ENCODE peak calls at places on chromosomes 6 and 20, in four cellular contexts. One of them, this sample, is unnamed.
A peak's percentile ranks its signal among the peaks of the same experiment; 100 is the strongest.

GRCh38 chr6:102950967-102951366 is 1557.5 kb downstream of the GRIK2 start:
- DNase-seq in HepG2: no peak
- DNase-seq in suprapubic skin: no peak
- DNase-seq in transverse colon: no peak
- DNase-seq in this sample: no peak

GRCh38 chr6:56827908-56828649 is 126.8 kb upstream of the BEND6 start:
- DNase-seq in transverse colon: no peak
- DNase-seq in HepG2: no peak
- DNase-seq in suprapubic skin: no peak
- DNase-seq in this sample: no peak

GRCh38 chr6:89932245-89932802 is 38.1 kb downstream of the GJA10 start:
- DNase-seq in transverse colon: no peak
- DNase-seq in HepG2: no peak
- DNase-seq in suprapubic skin: no peak
- DNase-seq in this sample: no peak

GRCh38 chr6:158518196-158519127 is 41.4 kb upstream of the TMEM181 start:
- DNase-seq in HepG2: peak; percentile 55
- DNase-seq in suprapubic skin: no peak
- DNase-seq in transverse colon: peak; percentile 50
- DNase-seq in this sample: peak; percentile 23

GRCh38 chr6:6515691-6516607 is 72.6 kb upstream of the LY86 start:
- DNase-seq in transverse colon: no peak
- DNase-seq in HepG2: no peak
- DNase-seq in suprapubic skin: no peak
- DNase-seq in this sample: no peak

GRCh38 chr20:1377984-1378742 is 14.7 kb downstream of the FKBP1A start:
- DNase-seq in transverse colon: no peak
- DNase-seq in suprapubic skin: no peak
- DNase-seq in HepG2: peak; percentile 48
- DNase-seq in this sample: no peak

GRCh38 chr6:12472601-12473038 is 182.5 kb downstream of the EDN1 start:
- DNase-seq in HepG2: peak; percentile 68
- DNase-seq in transverse colon: no peak
- DNase-seq in suprapubic skin: peak; percentile 84
- DNase-seq in this sample: peak; percentile 59

GRCh38 chr6:12312736-12313135 is 22.6 kb downstream of the EDN1 start:
- DNase-seq in transverse colon: no peak
- DNase-seq in HepG2: no peak
- DNase-seq in suprapubic skin: no peak
- DNase-seq in this sample: no peak

GRCh38 chr20:64104667-64105451 is 2.5 kb downstream of the NPBWR2 start:
- DNase-seq in HepG2: no peak
- DNase-seq in suprapubic skin: peak; percentile 40
- DNase-seq in transverse colon: peak; percentile 1
- DNase-seq in this sample: no peak

GRCh38 chr6:88650029-88650619 is 313.3 kb downstream of the RNGTT start:
- DNase-seq in transverse colon: no peak
- DNase-seq in HepG2: no peak
- DNase-seq in suprapubic skin: no peak
- DNase-seq in this sample: no peak

GRCh38 chr6:98833101-98834059 is 994 bp upstream of the POU3F2 start:
- DNase-seq in suprapubic skin: no peak
- DNase-seq in transverse colon: no peak
- DNase-seq in HepG2: no peak
- DNase-seq in this sample: no peak

GRCh38 chr6:53701333-53702073 is 35.9 kb upstream of the KLHL31 start:
- DNase-seq in HepG2: no peak
- DNase-seq in transverse colon: no peak
- DNase-seq in suprapubic skin: no peak
- DNase-seq in this sample: no peak

GRCh38 chr20:5825136-5825719 is 75.0 kb downstream of the SHLD1 start:
- DNase-seq in suprapubic skin: no peak
- DNase-seq in HepG2: no peak
- DNase-seq in transverse colon: no peak
- DNase-seq in this sample: no peak

GRCh38 chr20:43766395-43766794 is 39.6 kb upstream of the GTSF1L start:
- DNase-seq in HepG2: no peak
- DNase-seq in transverse colon: peak; percentile 30
- DNase-seq in suprapubic skin: no peak
- DNase-seq in this sample: no peak

GRCh38 chr20:51350941-51351631 is 191.4 kb downstream of the NFATC2 start:
- DNase-seq in HepG2: no peak
- DNase-seq in transverse colon: no peak
- DNase-seq in suprapubic skin: peak; percentile 11
- DNase-seq in this sample: no peak

GRCh38 chr6:36441307-36441894 is 1.3 kb downstream of the PXT1 start:
- DNase-seq in transverse colon: peak; percentile 95
- DNase-seq in suprapubic skin: peak; percentile 97
- DNase-seq in HepG2: peak; percentile 94
- DNase-seq in this sample: peak; percentile 95
- TF ChIP-seq EP300 in transverse colon: peak; percentile 70
- TF ChIP-seq EP300 in suprapubic skin: no peak
- TF ChIP-seq EP300 in HepG2: peak; percentile 35
- TF ChIP-seq EP300 in this sample: peak; percentile 98

GRCh38 chr6:44651604-44652003 is 264.1 kb downstream of the CDC5L start:
- DNase-seq in HepG2: no peak
- DNase-seq in transverse colon: no peak
- DNase-seq in suprapubic skin: no peak
- DNase-seq in this sample: no peak

GRCh38 chr6:44650495-44650894 is 263.0 kb downstream of the CDC5L start:
- DNase-seq in HepG2: no peak
- DNase-seq in suprapubic skin: no peak
- DNase-seq in transverse colon: no peak
- DNase-seq in this sample: no peak

GRCh38 chr6:44652551-44652950 is 265.0 kb downstream of the CDC5L start:
- DNase-seq in HepG2: no peak
- DNase-seq in transverse colon: no peak
- DNase-seq in suprapubic skin: no peak
- DNase-seq in this sample: no peak

GRCh38 chr6:44649365-44650025 is 262.0 kb downstream of the CDC5L start:
- DNase-seq in HepG2: no peak
- DNase-seq in suprapubic skin: no peak
- DNase-seq in transverse colon: no peak
- DNase-seq in this sample: no peak

GRCh38 chr6:44650947-44651346 is 263.4 kb downstream of the CDC5L start:
- DNase-seq in suprapubic skin: no peak
- DNase-seq in HepG2: no peak
- DNase-seq in transverse colon: no peak
- DNase-seq in this sample: no peak
- H3K4me1 ChIP-seq in suprapubic skin: peaks cover 15% of the 10 kb centered on the region
- H3K4me1 ChIP-seq in HepG2: peaks cover 9% of the 10 kb centered on the region
- H3K4me1 ChIP-seq in transverse colon: no peaks in the 10 kb centered on the region
- H3K4me1 ChIP-seq in this sample: peaks cover 14% of the 10 kb centered on the region

DNA sequence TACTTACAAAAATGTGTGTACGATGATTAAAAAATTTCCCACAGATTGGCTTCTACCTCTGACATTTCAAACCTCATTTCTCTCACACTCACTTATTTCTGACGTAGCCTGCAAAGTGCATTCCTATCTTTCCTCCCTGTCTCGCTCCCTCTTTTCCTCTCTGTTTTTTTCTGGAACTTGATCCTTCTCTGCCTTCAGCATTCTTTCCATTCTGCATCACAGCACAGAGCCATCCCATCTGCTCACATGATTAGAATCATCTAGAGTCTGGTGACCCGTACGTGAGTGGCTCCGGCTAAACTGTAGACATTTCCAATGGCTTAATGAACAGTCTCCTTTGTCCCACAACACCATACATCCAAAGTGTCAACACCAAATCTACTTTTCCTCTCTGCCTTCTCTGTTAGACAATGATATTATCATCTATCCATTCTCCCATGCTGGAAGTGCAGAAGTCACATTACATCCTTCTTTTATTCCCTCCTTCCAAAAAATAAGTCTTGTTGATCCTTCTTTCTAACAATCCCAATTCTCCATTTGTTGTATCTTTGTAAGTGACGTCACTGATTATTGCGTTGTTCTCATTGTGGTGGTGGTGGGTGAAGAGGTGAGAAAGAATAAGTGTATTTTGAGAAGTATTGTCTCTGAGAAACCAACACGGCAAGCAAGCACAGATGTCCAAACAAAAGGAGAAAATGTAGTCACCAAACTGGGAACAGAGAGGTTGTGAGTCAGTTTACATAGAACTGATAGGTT is 41.6 kb downstream of the OPRM1 start:
- DNase-seq in suprapubic skin: no peak
- DNase-seq in transverse colon: no peak
- DNase-seq in HepG2: no peak
- DNase-seq in this sample: no peak
- TF ChIP-seq EP300 in suprapubic skin: no peak
- TF ChIP-seq EP300 in transverse colon: no peak
- TF ChIP-seq EP300 in HepG2: no peak
- TF ChIP-seq EP300 in this sample: no peak

GRCh38 chr20:17849901-17850673 is 118.5 kb downstream of the SNX5 start:
- DNase-seq in transverse colon: peak; percentile 51
- DNase-seq in suprapubic skin: peak; percentile 89
- DNase-seq in HepG2: peak; percentile 62
- DNase-seq in this sample: peak; percentile 38
- H3K4me1 ChIP-seq in transverse colon: no peaks in the 10 kb centered on the region
- H3K4me1 ChIP-seq in suprapubic skin: peaks cover 31% of the 10 kb centered on the region
- H3K4me1 ChIP-seq in HepG2: peaks cover 76% of the 10 kb centered on the region
- H3K4me1 ChIP-seq in this sample: peaks cover 6% of the 10 kb centered on the region

GRCh38 chr6:82144852-82145332 is 102.7 kb downstream of the IBTK start:
- DNase-seq in suprapubic skin: no peak
- DNase-seq in HepG2: peak; percentile 56
- DNase-seq in transverse colon: peak; percentile 21
- DNase-seq in this sample: peak; percentile 59

GRCh38 chr6:82142524-82142923 is 105.0 kb downstream of the IBTK start:
- DNase-seq in transverse colon: no peak
- DNase-seq in HepG2: no peak
- DNase-seq in suprapubic skin: no peak
- DNase-seq in this sample: no peak

GRCh38 chr6:82144007-82144851 is 103.3 kb downstream of the IBTK start:
- DNase-seq in HepG2: peak; percentile 67
- DNase-seq in transverse colon: peak; percentile 7
- DNase-seq in suprapubic skin: no peak
- DNase-seq in this sample: no peak

GRCh38 chr6:82143041-82143481 is 104.5 kb downstream of the IBTK start:
- DNase-seq in suprapubic skin: no peak
- DNase-seq in transverse colon: no peak
- DNase-seq in HepG2: no peak
- DNase-seq in this sample: no peak

DNA sequence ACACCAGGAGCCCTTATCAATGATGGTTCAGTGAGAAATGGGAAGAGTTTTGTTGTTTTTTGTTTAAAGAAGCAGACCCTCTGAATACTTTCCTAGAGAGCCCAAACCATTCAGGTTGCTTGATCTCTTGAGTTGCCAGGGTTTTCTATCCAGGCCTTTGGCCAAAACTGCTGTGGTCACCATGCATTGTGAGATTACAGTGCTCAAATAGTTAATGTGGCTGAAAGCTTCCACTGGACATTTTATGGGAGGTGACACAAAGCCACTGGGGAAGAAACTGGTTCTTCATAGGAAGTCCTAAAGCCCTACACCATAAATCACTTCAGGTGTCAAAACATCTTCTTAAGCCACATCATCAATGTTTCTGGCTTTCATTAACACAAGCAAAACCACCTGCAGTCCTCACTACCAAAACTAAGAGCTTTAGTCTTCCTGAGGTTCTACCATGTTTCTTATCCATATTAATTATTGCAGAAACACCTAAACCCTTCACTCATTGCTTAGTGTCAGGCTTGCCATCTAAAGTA is 101.6 kb downstream of the IBTK start:
- DNase-seq in HepG2: no peak
- DNase-seq in suprapubic skin: no peak
- DNase-seq in transverse colon: no peak
- DNase-seq in this sample: no peak
- TF ChIP-seq EP300 in HepG2: no peak
- TF ChIP-seq EP300 in suprapubic skin: no peak
- TF ChIP-seq EP300 in transverse colon: no peak
- TF ChIP-seq EP300 in this sample: no peak

DNA sequence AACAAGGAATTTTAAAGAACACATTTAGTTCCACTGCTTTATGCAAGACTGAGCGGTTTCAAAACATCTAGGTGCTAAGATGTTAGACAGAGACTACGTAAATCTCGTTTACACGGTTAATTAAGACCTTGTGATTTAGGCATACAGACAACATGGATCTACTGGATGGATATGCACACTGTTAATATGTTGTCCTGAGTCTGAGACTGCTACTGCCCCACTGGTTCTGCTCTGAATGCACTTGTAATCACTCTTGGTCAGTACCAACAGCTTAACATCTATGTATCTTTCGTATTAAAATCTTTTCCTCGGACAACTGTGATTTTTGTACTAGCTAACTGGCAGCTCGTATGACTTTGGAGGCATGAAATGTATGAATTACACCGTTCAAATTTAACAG is 3.1 kb downstream of the MAN1A1 start:
- DNase-seq in transverse colon: no peak
- DNase-seq in suprapubic skin: no peak
- DNase-seq in HepG2: no peak
- DNase-seq in this sample: no peak
- H3K4me1 ChIP-seq in transverse colon: peaks cover 5% of the 10 kb centered on the region
- H3K4me1 ChIP-seq in suprapubic skin: peaks cover 28% of the 10 kb centered on the region
- H3K4me1 ChIP-seq in HepG2: peaks cover 46% of the 10 kb centered on the region
- H3K4me1 ChIP-seq in this sample: peaks cover 53% of the 10 kb centered on the region

DNA sequence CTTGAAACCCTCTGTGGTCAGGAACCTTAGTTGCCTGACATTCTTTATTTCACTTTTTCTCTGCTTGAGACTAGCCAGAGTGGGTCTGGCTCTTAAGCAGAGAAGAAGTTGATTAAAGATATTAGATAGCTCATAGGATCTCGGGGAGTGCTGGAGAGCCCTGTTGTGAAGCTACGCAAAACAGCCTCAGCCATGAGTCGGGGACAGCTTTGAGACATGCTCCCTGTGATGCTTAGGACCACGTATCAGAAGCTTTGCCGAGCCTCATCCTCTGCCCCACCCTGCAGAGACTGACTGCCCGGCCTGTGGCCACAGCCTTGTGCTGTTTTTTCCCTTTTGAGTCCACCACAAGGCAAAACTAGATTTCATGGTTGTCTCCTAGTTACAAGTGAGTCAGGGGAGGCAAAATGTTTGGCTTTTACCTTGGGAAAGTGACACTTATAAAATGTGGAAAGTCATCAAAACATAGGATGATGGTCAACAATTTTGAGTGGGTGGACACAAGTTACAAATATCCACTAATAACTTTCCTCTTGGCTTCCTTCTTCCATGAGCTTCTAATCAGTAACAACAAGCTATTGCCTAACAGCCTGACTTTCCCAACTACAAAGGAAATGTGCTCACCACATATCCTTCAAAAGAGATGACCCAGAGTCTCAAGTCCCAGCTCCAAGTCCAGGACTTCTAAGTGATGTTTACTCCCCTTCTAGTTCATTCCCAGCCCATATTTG is 108.4 kb downstream of the JAG1 start:
- DNase-seq in transverse colon: no peak
- DNase-seq in suprapubic skin: no peak
- DNase-seq in HepG2: peak; percentile 99
- DNase-seq in this sample: peak; percentile 64
- TF ChIP-seq EP300 in transverse colon: no peak
- TF ChIP-seq EP300 in suprapubic skin: no peak
- TF ChIP-seq EP300 in HepG2: peak; percentile 100
- TF ChIP-seq EP300 in this sample: no peak